ENCODE peak calls at places on chromosomes 2 and 18, in eight cellular contexts. P, U, C, D, A, X, O and M are unnamed samples.

GRCh38 chr2:7766302-7766701 is 849.1 kb downstream of the RNF144A start:
- DNase-seq in P (no peak), U (no peak), C (no peak), D (no peak), A (no peak), X (no peak), O (no peak), M (no peak)

GRCh38 chr2:119216994-119217393 is 6.6 kb upstream of the STEAP3 start:
- DNase-seq in P (no peak), U (no peak), C (no peak), D (no peak), A (no peak), X (no peak), O (no peak), M (no peak)

GRCh38 chr2:72933207-72933606 is 15.9 kb downstream of the EMX1 start:
- DNase-seq in P (no peak), U (no peak), C (no peak), D (no peak), A (no peak), X (no peak), O (no peak), M (no peak)

GRCh38 chr2:240832205-240832727 is 12.2 kb upstream of the KIF1A start:
- DNase-seq in P (peak; percentile 17), U (peak; percentile 100), C (peak; percentile 82), D (no peak), A (peak; percentile 64), X (peak; percentile 98), O (peak; percentile 96), M (peak; percentile 89)

GRCh38 chr2:213764849-213765248 is 480.6 kb downstream of the SPAG16 start:
- DNase-seq in P (no peak), U (no peak), C (no peak), D (peak; percentile 77), A (no peak), X (no peak), O (no peak), M (no peak)

GRCh38 chr2:197786010-197786877 is 1.1 kb upstream of the BOLL start:
- DNase-seq in P (no peak), U (peak; percentile 58), C (no peak), D (no peak), A (no peak), X (peak; percentile 46), O (no peak), M (no peak)

GRCh38 chr2:233395687-233396086 is 41.4 kb downstream of the DGKD start:
- DNase-seq in P (no peak), U (no peak), C (no peak), D (no peak), A (no peak), X (no peak), O (no peak), M (no peak)

GRCh38 chr2:132978840-132979239 is 308.8 kb upstream of the LYPD1 start:
- DNase-seq in P (peak; percentile 51), U (no peak), C (no peak), D (no peak), A (no peak), X (no peak), O (no peak), M (no peak)

GRCh38 chr18:79555885-79556284 is 123.7 kb upstream of the CTDP1 start:
- DNase-seq in P (no peak), U (no peak), C (no peak), D (no peak), A (no peak), X (no peak), O (no peak), M (no peak)

GRCh38 chr2:233798335-233799086 is 20.4 kb downstream of the MROH2A start:
- DNase-seq in P (no peak), U (no peak), C (no peak), D (no peak), A (no peak), X (no peak), O (no peak), M (no peak)

GRCh38 chr2:222756951-222757645 is 85.6 kb downstream of the MOGAT1 start:
- DNase-seq in P (no peak), U (no peak), C (peak; percentile 75), D (no peak), A (peak; percentile 97), X (no peak), O (no peak), M (peak; percentile 90)

GRCh38 chr18:5546660-5547059 is 2.9 kb upstream of the EPB41L3 start:
- DNase-seq in P (no peak), U (no peak), C (peak; percentile 62), D (no peak), A (peak; percentile 24), X (peak; percentile 33), O (peak; percentile 48), M (no peak)

GRCh38 chr18:55228707-55229106 is 269.4 kb upstream of the CCDC68 start:
- DNase-seq in P (no peak), U (no peak), C (no peak), D (no peak), A (no peak), X (no peak), O (no peak), M (no peak)

GRCh38 chr18:55232506-55232905 is 273.2 kb upstream of the CCDC68 start:
- DNase-seq in P (no peak), U (no peak), C (no peak), D (no peak), A (no peak), X (no peak), O (no peak), M (no peak)

GRCh38 chr18:55224086-55224625 is 264.9 kb upstream of the CCDC68 start:
- DNase-seq in P (no peak), U (no peak), C (peak; percentile 55), D (no peak), A (no peak), X (no peak), O (no peak), M (no peak)

GRCh38 chr18:55229682-55230081 is 270.4 kb upstream of the CCDC68 start:
- DNase-seq in P (no peak), U (no peak), C (no peak), D (no peak), A (peak; percentile 4), X (no peak), O (no peak), M (no peak)

GRCh38 chr18:55228191-55228590 is 268.9 kb upstream of the CCDC68 start:
- DNase-seq in P (no peak), U (no peak), C (peak; percentile 72), D (no peak), A (no peak), X (no peak), O (no peak), M (no peak)
- TF ChIP-seq CTCF in P (no peak), U (no peak), C (peak; percentile 17), D (no peak), A (no peak), X (no peak), O (no peak), M (no peak)

DNA sequence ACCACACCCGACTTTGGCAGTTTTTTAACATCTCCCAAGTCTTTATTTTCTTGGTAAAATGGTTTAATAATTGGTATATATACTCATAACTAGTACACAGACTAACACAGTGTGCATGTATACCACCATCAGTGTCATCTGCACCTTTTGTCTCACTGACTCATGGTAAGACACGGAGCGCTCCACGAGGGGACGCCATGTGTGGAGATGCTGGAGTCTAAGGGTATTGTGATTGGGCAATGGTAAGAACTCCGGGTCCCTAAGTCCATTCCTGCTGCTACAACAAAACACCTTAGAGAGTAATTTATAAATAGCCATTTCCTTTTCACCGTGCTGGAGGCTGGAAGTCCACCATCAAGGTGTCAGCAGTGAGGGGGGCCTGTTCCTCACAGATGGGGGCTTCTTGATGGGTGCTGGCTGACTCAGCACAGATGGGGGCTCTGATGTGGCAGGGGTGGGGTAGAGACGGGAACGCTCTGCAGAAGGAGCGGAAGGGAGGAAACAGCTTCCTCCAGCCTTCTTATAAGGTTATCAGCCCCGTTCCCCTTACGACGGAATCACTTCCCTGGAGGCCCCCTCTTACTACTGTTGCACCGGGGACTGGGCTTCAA is 42.0 kb upstream of the EDAR start:
- DNase-seq in P (no peak), U (peak; percentile 43), C (no peak), D (no peak), A (no peak), X (no peak), O (no peak), M (no peak)
- H3K27ac ChIP-seq in P (no peak overlapping the region), U (peak overlapping the region; percentile 86), C (no peak overlapping the region), D (no peak overlapping the region), A (no peak overlapping the region), X (no peak overlapping the region), O (peak overlapping the region; percentile 46), M (no peak overlapping the region)

GRCh38 chr2:121008978-121009377 is 273.3 kb downstream of the GLI2 start:
- DNase-seq in P (no peak), U (no peak), C (no peak), D (no peak), A (no peak), X (peak; percentile 19), O (no peak), M (no peak)
- TF ChIP-seq CTCF in P (no peak), U (no peak), C (peak; percentile 17), D (peak; percentile 47), A (peak; percentile 44), X (peak; percentile 67), O (peak; percentile 16), M (no peak)

GRCh38 chr2:20128506-20129319 is 77.3 kb upstream of the LAPTM4A start:
- DNase-seq in P (no peak), U (no peak), C (no peak), D (no peak), A (no peak), X (no peak), O (no peak), M (no peak)

GRCh38 chr2:20126469-20126868 is 75.0 kb upstream of the LAPTM4A start:
- DNase-seq in P (no peak), U (no peak), C (no peak), D (no peak), A (no peak), X (no peak), O (no peak), M (no peak)

GRCh38 chr2:20132990-20133535 is 81.6 kb upstream of the LAPTM4A start:
- DNase-seq in P (no peak), U (no peak), C (no peak), D (no peak), A (no peak), X (no peak), O (no peak), M (no peak)

GRCh38 chr2:20130821-20131645 is 79.6 kb upstream of the LAPTM4A start:
- DNase-seq in P (no peak), U (no peak), C (no peak), D (no peak), A (no peak), X (no peak), O (no peak), M (no peak)

GRCh38 chr2:20129320-20130274 is 78.2 kb upstream of the LAPTM4A start:
- DNase-seq in P (no peak), U (no peak), C (no peak), D (no peak), A (no peak), X (no peak), O (no peak), M (no peak)
- H3K27ac ChIP-seq in P (no peak overlapping the region), U (no peak overlapping the region), C (no peak overlapping the region), D (no peak overlapping the region), A (no peak overlapping the region), X (no peak overlapping the region), O (no peak overlapping the region), M (no peak overlapping the region)